ENCODE peak calls at places on chromosomes 6 and 20, in four cellular contexts. M is activated naive CD8-positive, alpha-beta T cell treated with anti-CD3 and anti-CD28 coated beads, Interleukin-2, amount 50 U/mL, for 24 hours; D is brain microvascular endothelial cell; X is COR-L47. I is an unnamed sample.

GRCh38 chr6:53065266-53066058 is at the start of gene FBXO9:
- DNase-seq in X (peak), M (peak), D (no peak), I (peak)

GRCh38 chr6:54282186-54282585 is 26.1 kb upstream of the TINAG start:
- DNase-seq in D (peak), M (no peak), X (no peak), I (no peak)

GRCh38 chr20:17612975-17613327 is 43.1 kb downstream of the DSTN start:
- DNase-seq in X (no peak), D (no peak), M (no peak), I (no peak)

GRCh38 chr6:112337209-112337638 is 9.9 kb upstream of the RFPL4B start:
- DNase-seq in M (no peak), X (peak), D (peak), I (peak)

GRCh38 chr6:54053893-54054391 is 57.3 kb upstream of the MLIP start:
- DNase-seq in D (peak), M (no peak), X (no peak), I (no peak)

GRCh38 chr6:76416821-76417605 is 344.6 kb upstream of the IMPG1 start:
- DNase-seq in D (no peak), X (no peak), M (no peak), I (no peak)

GRCh38 chr6:42239736-42240375 is 22.2 kb upstream of the MRPS10 start:
- DNase-seq in X (no peak), M (no peak), D (no peak), I (no peak)

GRCh38 chr6:46032112-46032998 is 16.7 kb upstream of the CLIC5 start:
- DNase-seq in X (no peak), M (no peak), D (no peak), I (no peak)

GRCh38 chr6:69974193-69974592 is 107.8 kb downstream of the COL19A1 start:
- DNase-seq in M (no peak), X (peak), D (peak), I (peak)

GRCh38 chr20:31925631-31926030 is 26.2 kb downstream of the PDRG1 start:
- DNase-seq in D (no peak), M (no peak), X (no peak), I (no peak)

GRCh38 chr20:35319206-35320197 is 27.3 kb upstream of the FAM83C start:
- DNase-seq in X (peak), D (peak), M (no peak), I (no peak)

GRCh38 chr6:18703546-18703945 is 316.4 kb downstream of the RNF144B start:
- DNase-seq in M (no peak), X (no peak), D (no peak), I (no peak)

GRCh38 chr6:148700713-148701392 is 46.0 kb upstream of the UST start:
- DNase-seq in X (peak), D (peak), M (no peak), I (no peak)

GRCh38 chr20:45911486-45912343 is at the start of gene PLTP:
- DNase-seq in X (peak), D (peak), M (peak), I (peak)

GRCh38 chr6:133892444-133893323 is 3.8 kb downstream of the TCF21 start:
- DNase-seq in D (no peak), M (no peak), X (no peak), I (no peak)

I was measured in erythroblast.